ENCODE peak calls at places on chromosome 2, in six cellular contexts. C is psoas muscle, R is MM.1S, J is colonic mucosa, W is lower lobe of right lung, Z is cardiac fibroblast. P is an unnamed sample.

GRCh38 chr2:16565481-16565880 is 100.2 kb downstream of the CYRIA start:
- DNase-seq in J (no peak), W (no peak), Z (no peak), R (no peak), C (no peak), P (no peak)

GRCh38 chr2:150802648-150803047 is 315.2 kb upstream of the RND3 start:
- DNase-seq in R (no peak), C (no peak), W (no peak), J (no peak), Z (no peak), P (no peak)

GRCh38 chr2:68589963-68590362 is 53.4 kb upstream of the PROKR1 start:
- DNase-seq in Z (peak; percentile 14), R (no peak), C (no peak), W (no peak), J (no peak), P (no peak)

GRCh38 chr2:109702250-109702985 is 88.3 kb downstream of the SOWAHC start:
- DNase-seq in C (no peak), J (no peak), Z (peak; percentile 73), R (no peak), W (no peak), P (no peak)

GRCh38 chr2:181456660-181457120 is 496 bp upstream of the ITGA4 start:
- DNase-seq in J (peak; percentile 45), W (peak; percentile 78), Z (peak; percentile 39), C (peak; percentile 65), R (peak; percentile 90), P (no peak)

GRCh38 chr2:56199492-56199891 is 15.7 kb downstream of the CCDC85A start:
- DNase-seq in C (no peak), R (no peak), Z (peak; percentile 91), J (no peak), W (no peak), P (no peak)

GRCh38 chr2:144351687-144352086 is 168.2 kb downstream of the ZEB2 start:
- DNase-seq in C (no peak), Z (peak; percentile 40), R (no peak), J (no peak), W (no peak), P (no peak)

GRCh38 chr2:96113951-96114350 is 2.4 kb downstream of the ADRA2B start:
- DNase-seq in Z (no peak), W (peak; percentile 14), J (no peak), C (no peak), R (no peak), P (no peak)

GRCh38 chr2:26575836-26576564 is 65.2 kb downstream of the CIB4 start:
- DNase-seq in W (no peak), R (no peak), C (no peak), J (no peak), Z (no peak), P (no peak)

GRCh38 chr2:170714156-170715061 is 728 bp upstream of the SP5 start:
- DNase-seq in W (peak; percentile 70), J (peak; percentile 51), C (peak; percentile 58), R (peak; percentile 45), Z (no peak), P (no peak)

GRCh38 chr2:54158311-54158710 is 42.9 kb downstream of the ACYP2 start:
- DNase-seq in J (no peak), C (no peak), R (no peak), Z (no peak), W (no peak), P (no peak)

GRCh38 chr2:10230499-10230898 is 72.2 kb upstream of the HPCAL1 start:
- DNase-seq in J (no peak), W (no peak), R (no peak), Z (no peak), C (no peak), P (no peak)

GRCh38 chr2:240024766-240025165 is 376 bp downstream of the NDUFA10 start:
- DNase-seq in Z (peak; percentile 3), R (peak; percentile 11), W (peak; percentile 51), J (no peak), C (no peak), P (no peak)

GRCh38 chr2:99861376-99861760 is 281.0 kb downstream of the AFF3 start:
- DNase-seq in C (no peak), R (peak; percentile 7), W (no peak), J (no peak), Z (no peak), P (no peak)

GRCh38 chr2:190213441-190214335 is 105.9 kb downstream of the HIBCH start:
- DNase-seq in Z (no peak), J (no peak), C (no peak), R (no peak), W (no peak), P (no peak)

GRCh38 chr2:229231885-229232284 is 39.2 kb downstream of the PID1 start:
- DNase-seq in Z (no peak), W (peak; percentile 60), R (no peak), J (no peak), C (no peak), P (no peak)

GRCh38 chr2:133124446-133124845 is 443.8 kb downstream of the NCKAP5 start:
- DNase-seq in W (no peak), R (no peak), C (no peak), Z (no peak), J (no peak), P (no peak)

GRCh38 chr2:144317071-144317738 is 202.7 kb downstream of the ZEB2 start:
- DNase-seq in Z (no peak), W (no peak), J (no peak), R (no peak), C (no peak), P (no peak)

GRCh38 chr2:59502981-59503380 is 1050.5 kb downstream of the BCL11A start:
- DNase-seq in J (no peak), R (peak; percentile 52), C (no peak), Z (no peak), W (no peak), P (no peak)

GRCh38 chr2:225599856-225600255 is 200.3 kb downstream of the NYAP2 start:
- DNase-seq in J (no peak), C (no peak), Z (no peak), W (no peak), R (no peak), P (no peak)

GRCh38 chr2:149063177-149063576 is 24.7 kb downstream of the LYPD6B start:
- DNase-seq in J (peak; percentile 37), C (no peak), R (no peak), W (no peak), Z (no peak), P (no peak)

GRCh38 chr2:201126308-201127127 is 10.6 kb downstream of the CFLAR start:
- DNase-seq in J (no peak), C (no peak), W (no peak), Z (peak; percentile 61), R (peak; percentile 79), P (no peak)

GRCh38 chr2:111715987-111716900 is 167.7 kb downstream of the ANAPC1 start:
- DNase-seq in Z (no peak), J (no peak), R (no peak), C (no peak), W (no peak), P (no peak)

GRCh38 chr2:198994678-198995077 is 463.1 kb downstream of the SATB2 start:
- DNase-seq in C (no peak), R (no peak), W (no peak), Z (no peak), J (no peak), P (no peak)

GRCh38 chr2:191322838-191323506 is 77.8 kb downstream of the MYO1B start:
- DNase-seq in J (no peak), W (no peak), Z (no peak), R (no peak), C (no peak), P (no peak)

DNA sequence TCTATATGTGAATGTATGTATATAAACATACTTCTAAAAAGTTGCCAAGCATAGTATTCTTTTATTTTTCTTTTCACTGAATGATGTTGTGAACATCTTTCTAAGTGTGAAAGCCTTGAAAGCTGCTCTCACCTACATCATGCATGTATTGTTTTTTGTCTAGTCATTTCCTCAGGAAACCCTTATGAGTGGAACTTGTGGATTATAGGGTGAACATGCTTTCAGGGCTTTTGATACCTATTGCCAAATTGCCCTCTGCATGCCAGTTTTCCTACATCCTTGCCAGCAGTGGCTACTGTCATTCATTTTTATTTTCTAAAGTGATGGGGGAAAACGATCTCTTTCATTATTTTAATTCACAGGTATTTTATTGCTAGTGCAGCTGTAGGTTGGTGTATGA is 78.3 kb downstream of the ADAM23 start:
- DNase-seq in J (no peak), R (peak; percentile 62), Z (no peak), W (no peak), C (no peak), P (no peak)
- H3K4me3 ChIP-seq in J (no peak overlapping the region), R (no peak overlapping the region), Z (no peak overlapping the region), W (no peak overlapping the region), C (no peak overlapping the region), P (no peak overlapping the region)

GRCh38 chr2:218879881-218880748 is 537 bp upstream of the WNT10A start:
- DNase-seq in J (peak; percentile 46), C (peak; percentile 68), Z (no peak), W (peak; percentile 68), R (peak; percentile 97), P (no peak)

GRCh38 chr2:218877891-218878290 is 2.8 kb upstream of the WNT10A start:
- DNase-seq in W (no peak), J (no peak), Z (no peak), C (peak; percentile 32), R (no peak), P (no peak)

GRCh38 chr2:218877331-218877730 is 3.3 kb upstream of the WNT10A start:
- DNase-seq in C (peak; percentile 15), W (no peak), Z (no peak), J (no peak), R (no peak), P (no peak)

GRCh38 chr2:218878486-218878885 is 2.2 kb upstream of the WNT10A start:
- DNase-seq in J (no peak), W (no peak), R (no peak), Z (no peak), C (peak; percentile 8), P (no peak)

GRCh38 chr2:218878941-218879761 is 1.5 kb upstream of the WNT10A start:
- DNase-seq in J (no peak), R (peak; percentile 80), W (no peak), C (peak; percentile 33), Z (no peak), P (no peak)
- H3K4me3 ChIP-seq in J (no peak overlapping the region), R (peak overlapping the region; percentile 96), W (no peak overlapping the region), C (no peak overlapping the region), Z (no peak overlapping the region), P (no peak overlapping the region)

GRCh38 chr2:47297767-47298401 is 105.1 kb upstream of the MSH2 start:
- DNase-seq in Z (no peak), W (no peak), R (no peak), C (no peak), J (no peak), P (no peak)
- H3K4me3 ChIP-seq in Z (no peak overlapping the region), W (no peak overlapping the region), R (no peak overlapping the region), C (no peak overlapping the region), J (no peak overlapping the region), P (no peak overlapping the region)

GRCh38 chr2:52724585-52724984 is 1043.0 kb upstream of the CHAC2 start:
- DNase-seq in Z (no peak), C (no peak), W (no peak), R (no peak), J (no peak), P (no peak)
- H3K4me3 ChIP-seq in Z (no peak overlapping the region), C (no peak overlapping the region), W (no peak overlapping the region), R (no peak overlapping the region), J (no peak overlapping the region), P (no peak overlapping the region)